ENCODE peak calls at places on chromosomes 3 and 15, in five cellular contexts. V is K562, N is GM12878, G is A549, O is uterus. X is an unnamed sample.

GRCh38 chr3:171328419-171329082 is 131.7 kb downstream of the TNIK start:
- DNase-seq in V (peak; percentile 35), N (no peak), G (peak; percentile 30), O (no peak), X (peak; percentile 74)

GRCh38 chr15:94032571-94032970 is 198.8 kb upstream of the MCTP2 start:
- DNase-seq in V (no peak), N (no peak), G (no peak), O (no peak), X (no peak)

GRCh38 chr3:141561426-141562034 is 74.7 kb downstream of the RASA2 start:
- DNase-seq in V (peak; percentile 40), N (no peak), G (peak; percentile 81), O (no peak), X (peak; percentile 87)

GRCh38 chr3:25386686-25387271 is 41.3 kb upstream of the RARB start:
- DNase-seq in V (no peak), N (no peak), G (no peak), O (no peak), X (no peak)

GRCh38 chr3:50242778-50243551 is 7.0 kb downstream of the GNAI2 start:
- DNase-seq in V (no peak), N (no peak), G (no peak), O (no peak), X (no peak)

GRCh38 chr15:45921376-45921775 is 286.5 kb downstream of the SQOR start:
- DNase-seq in V (no peak), N (no peak), G (peak; percentile 6), O (no peak), X (no peak)

GRCh38 chr3:69012836-69013255 is 638 bp downstream of the EOGT start:
- DNase-seq in V (peak; percentile 55), N (no peak), G (peak; percentile 30), O (peak; percentile 60), X (peak; percentile 65)

GRCh38 chr3:106068795-106069194 is 200.0 kb upstream of the CBLB start:
- DNase-seq in V (no peak), N (no peak), G (no peak), O (no peak), X (no peak)

GRCh38 chr3:180229113-180229512 is 192.4 kb upstream of the PEX5L start:
- DNase-seq in V (no peak), N (no peak), G (no peak), O (no peak), X (no peak)

GRCh38 chr3:42705039-42705767 is 2.6 kb upstream of the HHATL start:
- DNase-seq in V (no peak), N (no peak), G (no peak), O (no peak), X (no peak)

GRCh38 chr3:60513241-60513640 is 738.0 kb downstream of the FHIT start:
- DNase-seq in V (no peak), N (no peak), G (no peak), O (no peak), X (no peak)

GRCh38 chr15:101684877-101685276 is 32.7 kb upstream of the TM2D3 start:
- DNase-seq in V (no peak), N (no peak), G (no peak), O (no peak), X (no peak)

GRCh38 chr3:30586806-30587486 is 19.5 kb upstream of the TGFBR2 start:
- DNase-seq in V (no peak), N (no peak), G (no peak), O (no peak), X (no peak)

GRCh38 chr3:52328536-52329080 is 12.5 kb downstream of the DNAH1 start:
- DNase-seq in V (no peak), N (no peak), G (no peak), O (no peak), X (no peak)

GRCh38 chr15:70053006-70053702 is 44.6 kb downstream of the TLE3 start:
- DNase-seq in V (no peak), N (no peak), G (no peak), O (peak; percentile 14), X (no peak)

GRCh38 chr3:43073116-43073835 is 32.6 kb downstream of the POMGNT2 start:
- DNase-seq in V (no peak), N (no peak), G (no peak), O (no peak), X (no peak)

GRCh38 chr3:101179637-101180036 is 140.7 kb downstream of the IMPG2 start:
- DNase-seq in V (no peak), N (no peak), G (no peak), O (no peak), X (no peak)

GRCh38 chr15:58608129-58608590 is 141.3 kb downstream of the ADAM10 start:
- DNase-seq in V (no peak), N (no peak), G (no peak), O (no peak), X (no peak)

GRCh38 chr3:21390136-21390535 is 360.9 kb downstream of the ZNF385D start:
- DNase-seq in V (no peak), N (no peak), G (peak; percentile 7), O (no peak), X (no peak)

GRCh38 chr3:126936853-126937395 is 46.0 kb upstream of the PLXNA1 start:
- DNase-seq in V (no peak), N (no peak), G (no peak), O (no peak), X (no peak)

GRCh38 chr15:90780916-90781315 is 63.8 kb downstream of the BLM start:
- DNase-seq in V (no peak), N (peak; percentile 5), G (no peak), O (no peak), X (no peak)

GRCh38 chr3:41711656-41712055 is 250.2 kb downstream of the ULK4 start:
- DNase-seq in V (no peak), N (peak; percentile 2), G (no peak), O (no peak), X (no peak)

GRCh38 chr3:129402210-129402609 is 26.2 kb downstream of the EFCAB12 start:
- DNase-seq in V (no peak), N (no peak), G (no peak), O (no peak), X (no peak)

GRCh38 chr3:129402616-129403015 is 25.8 kb downstream of the EFCAB12 start:
- DNase-seq in V (no peak), N (no peak), G (no peak), O (no peak), X (no peak)

GRCh38 chr3:129399145-129399894 is 29.1 kb downstream of the EFCAB12 start:
- DNase-seq in V (peak; percentile 79), N (peak; percentile 93), G (peak; percentile 95), O (peak; percentile 80), X (peak; percentile 94)

GRCh38 chr3:129398803-129399144 is 29.7 kb downstream of the EFCAB12 start:
- DNase-seq in V (peak; percentile 26), N (no peak), G (no peak), O (no peak), X (peak; percentile 67)

GRCh38 chr3:129399895-129400357 is 28.5 kb downstream of the EFCAB12 start:
- DNase-seq in V (peak; percentile 15), N (no peak), G (peak; percentile 53), O (no peak), X (no peak)
- TF ChIP-seq POLR2A in V (peak; percentile 96), N (peak; percentile 27), G (peak; percentile 42), O (no peak), X (peak; percentile 72)

DNA sequence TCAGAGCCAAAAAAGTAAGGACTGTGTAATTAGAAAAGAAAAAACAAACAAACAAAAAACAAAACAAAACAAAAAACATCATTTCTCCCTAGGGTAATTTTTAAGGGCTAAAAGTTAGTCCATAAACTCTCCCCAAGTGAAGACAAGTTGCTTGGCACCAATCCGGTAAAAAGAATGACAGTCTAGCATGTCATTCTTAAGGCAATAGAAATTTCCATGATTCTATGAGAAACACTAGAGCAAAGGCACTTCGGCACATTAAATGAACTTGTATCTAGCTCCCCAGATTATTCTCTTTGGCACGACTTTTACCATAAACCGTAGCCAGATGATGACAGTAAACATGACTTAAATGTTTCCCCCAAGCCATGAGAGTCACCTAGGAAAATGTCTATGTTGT is 10.1 kb downstream of the COL8A1 start:
- DNase-seq in V (no peak), N (no peak), G (no peak), O (no peak), X (no peak)
- TF ChIP-seq POLR2A in V (no peak), N (no peak), G (no peak), O (no peak), X (no peak)

GRCh38 chr3:143972155-143972494 is 502 bp downstream of the DIPK2A start:
- DNase-seq in V (no peak), N (no peak), G (no peak), O (no peak), X (no peak)

GRCh38 chr3:143973352-143974021 is 1.9 kb downstream of the DIPK2A start:
- DNase-seq in V (peak; percentile 15), N (no peak), G (peak; percentile 23), O (no peak), X (peak; percentile 78)

GRCh38 chr3:143971367-143972154 is at the start of gene DIPK2A:
- DNase-seq in V (peak; percentile 93), N (peak; percentile 82), G (peak; percentile 95), O (peak; percentile 95), X (peak; percentile 99)

GRCh38 chr3:143972495-143973351 is 1.1 kb downstream of the DIPK2A start:
- DNase-seq in V (peak; percentile 65), N (peak; percentile 53), G (peak; percentile 81), O (peak; percentile 64), X (peak; percentile 93)

DNA sequence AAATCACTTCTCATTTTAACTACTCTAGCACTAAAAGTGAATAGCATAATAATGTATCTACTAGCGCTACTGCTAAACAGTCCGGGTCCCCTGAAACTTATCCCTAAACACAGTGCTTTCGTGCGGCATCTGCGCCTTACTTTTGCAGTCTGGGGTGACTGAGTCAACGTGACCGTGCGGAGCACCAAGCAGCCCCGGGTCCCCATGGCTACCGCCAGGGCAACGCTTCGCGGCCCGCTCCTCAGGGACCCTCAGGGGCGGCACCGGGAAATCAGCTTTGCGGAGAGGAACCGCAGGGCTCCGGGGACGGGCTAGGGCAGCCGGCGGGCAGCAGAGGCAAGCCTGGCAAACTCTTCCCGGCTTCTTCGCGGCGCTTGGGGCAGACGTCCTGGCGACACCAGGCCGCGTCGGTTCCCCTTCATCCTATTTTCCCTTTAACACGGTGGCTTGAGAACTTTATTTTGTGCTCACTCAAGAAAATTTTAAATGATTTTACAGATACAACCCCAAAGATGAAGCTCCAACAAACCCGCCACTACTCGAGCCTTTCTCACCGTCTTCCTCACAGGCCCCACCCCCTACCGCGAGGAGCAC is 753 bp upstream of the DIPK2A start:
- DNase-seq in V (peak; percentile 59), N (no peak), G (no peak), O (peak; percentile 49), X (peak; percentile 79)
- TF ChIP-seq POLR2A in V (no peak), N (no peak), G (no peak), O (peak; percentile 32), X (no peak)

DNA sequence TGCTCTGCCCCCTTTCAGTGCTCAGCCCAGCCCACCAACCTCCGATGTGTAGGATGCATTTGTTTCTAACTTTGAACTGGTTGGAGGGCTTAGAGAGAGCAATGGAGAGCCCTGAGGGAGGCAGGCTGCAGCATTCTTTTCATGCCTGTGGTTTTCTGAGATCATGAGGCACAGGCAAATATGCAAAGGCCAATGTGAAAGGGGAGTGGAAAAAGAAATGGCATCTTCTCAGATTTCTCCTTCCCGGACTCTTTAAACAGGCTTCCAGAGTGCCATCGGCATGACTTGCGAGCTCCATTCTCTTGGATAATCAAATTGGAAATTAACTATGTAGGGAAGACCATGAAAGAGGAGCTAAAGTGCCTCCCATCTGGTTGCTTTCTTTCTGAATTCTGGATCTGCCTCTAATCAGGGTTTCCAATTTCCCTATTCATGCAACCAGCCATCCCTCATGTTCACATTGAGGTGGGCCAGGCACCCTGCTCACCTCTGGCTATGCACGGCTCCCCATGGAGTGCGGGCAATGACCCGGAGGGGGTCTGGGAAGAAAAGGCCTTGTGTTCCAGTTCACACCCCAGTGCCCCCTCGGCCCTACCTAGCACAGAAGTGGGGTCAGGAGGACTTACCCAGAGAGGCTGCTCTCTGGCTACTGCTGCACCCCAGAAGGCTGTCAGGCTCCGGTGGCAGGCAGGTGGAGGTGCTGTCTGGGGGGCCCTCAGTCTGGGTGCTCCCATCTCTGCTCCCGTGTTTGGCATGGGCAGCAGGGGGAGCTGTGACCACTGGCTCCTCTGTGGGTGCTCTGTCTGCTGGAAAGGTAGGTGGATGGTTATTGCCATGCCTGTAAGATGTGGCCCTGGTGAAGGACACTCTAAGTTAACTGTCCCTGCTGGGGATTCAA is 16.1 kb downstream of the AMOTL2 start:
- DNase-seq in V (peak; percentile 26), N (no peak), G (peak; percentile 82), O (peak; percentile 42), X (peak; percentile 8)
- TF ChIP-seq POLR2A in V (no peak), N (no peak), G (no peak), O (no peak), X (no peak)

X was measured in erythroblast.